ENCODE peak calls at places on chromosomes 6 and 20, in six cellular contexts. S is mesenteric fat pad; M is choroid plexus epithelial cell; Q is lung; O is activated CD8-positive, alpha-beta memory T cell treated with anti-CD3 and anti-CD28 coated beads for 48 hours; V is astrocyte of the hippocampus. R is an unnamed sample.
A peak's percentile ranks its signal among the peaks of the same experiment; 100 is the strongest.

GRCh38 chr20:33624399-33624798 is 37.7 kb upstream of the C20orf144 start:
- DNase-seq in O (no peak), Q (no peak), M (no peak), V (no peak), S (no peak), R (no peak)

GRCh38 chr20:32325706-32326506 is 32.2 kb upstream of the ASXL1 start:
- DNase-seq in Q (no peak), V (peak; percentile 58), O (no peak), S (no peak), M (peak; percentile 72), R (peak; percentile 78)

GRCh38 chr20:31698803-31699718 is 23.6 kb downstream of the BCL2L1 start:
- DNase-seq in S (no peak), V (peak; percentile 92), M (peak; percentile 98), Q (peak; percentile 79), O (no peak), R (peak; percentile 99)

GRCh38 chr6:151379933-151380847 is 11.2 kb downstream of the ZBTB2 start:
- DNase-seq in O (no peak), V (no peak), S (no peak), Q (no peak), M (no peak), R (no peak)

GRCh38 chr6:32692019-32692418 is 25.6 kb upstream of the HLA-DQB1 start:
- DNase-seq in S (no peak), M (no peak), V (peak; percentile 13), O (no peak), Q (peak; percentile 51), R (no peak)

GRCh38 chr6:52640170-52640569 is 30.7 kb upstream of the TMEM14A start:
- DNase-seq in S (no peak), O (no peak), Q (no peak), M (peak; percentile 56), V (no peak), R (no peak)

GRCh38 chr6:170021579-170021978 is 269.3 kb downstream of the DLL1 start:
- DNase-seq in M (no peak), S (peak; percentile 53), V (no peak), O (no peak), Q (no peak), R (no peak)

GRCh38 chr6:26159417-26160273 is 72.4 kb downstream of the HFE start:
- DNase-seq in M (peak; percentile 43), V (peak; percentile 65), S (no peak), O (no peak), Q (no peak), R (peak; percentile 45)

GRCh38 chr6:90003941-90004340 is 109.7 kb downstream of the GJA10 start:
- DNase-seq in M (no peak), O (no peak), S (no peak), Q (no peak), V (peak; percentile 70), R (peak; percentile 22)

GRCh38 chr20:58045579-58045978 is 182.9 kb downstream of the ANKRD60 start:
- DNase-seq in O (no peak), S (no peak), V (no peak), M (no peak), Q (peak; percentile 14), R (no peak)

GRCh38 chr20:48795732-48796131 is 32.1 kb downstream of the PREX1 start:
- DNase-seq in M (no peak), Q (no peak), O (no peak), S (no peak), V (no peak), R (no peak)

GRCh38 chr6:114049367-114049966 is 78.5 kb upstream of the HDAC2 start:
- DNase-seq in S (no peak), Q (no peak), O (no peak), V (peak; percentile 51), M (peak; percentile 45), R (no peak)

GRCh38 chr6:166112580-166112979 is 55.1 kb downstream of the TBXT start:
- DNase-seq in S (no peak), O (no peak), V (peak; percentile 93), Q (no peak), M (peak; percentile 50), R (peak; percentile 20)

GRCh38 chr6:30689022-30689865 is 1.5 kb downstream of the NRM start:
- DNase-seq in M (no peak), O (no peak), Q (no peak), S (no peak), V (no peak), R (no peak)

GRCh38 chr6:150369408-150369807 is 596 bp downstream of the IYD start:
- DNase-seq in O (no peak), V (no peak), S (no peak), M (no peak), Q (peak; percentile 7), R (no peak)

GRCh38 chr20:37564388-37565133 is 36.9 kb upstream of the BLCAP start:
- DNase-seq in Q (no peak), M (peak; percentile 31), S (peak; percentile 89), O (no peak), V (peak; percentile 70), R (peak; percentile 7)

GRCh38 chr6:52230685-52231084 is 13.6 kb downstream of the IL17F start:
- DNase-seq in M (no peak), O (no peak), S (no peak), Q (no peak), V (no peak), R (no peak)

GRCh38 chr6:129135421-129135820 is 252.5 kb downstream of the LAMA2 start:
- DNase-seq in M (no peak), V (no peak), O (no peak), S (no peak), Q (no peak), R (no peak)

GRCh38 chr20:1324598-1325172 is 4.3 kb downstream of the SDCBP2 start:
- DNase-seq in V (peak; percentile 63), M (peak; percentile 70), Q (no peak), O (no peak), S (peak; percentile 72), R (peak; percentile 87)

GRCh38 chr6:119636060-119636459 is 286.5 kb upstream of the MAN1A1 start:
- DNase-seq in O (no peak), M (no peak), V (no peak), S (no peak), Q (no peak), R (no peak)

GRCh38 chr6:126701799-126702198 is 361.9 kb downstream of the CENPW start:
- DNase-seq in M (peak; percentile 37), Q (no peak), S (no peak), V (no peak), O (no peak), R (peak; percentile 4)

GRCh38 chr6:21791066-21791465 is 197.5 kb downstream of the SOX4 start:
- DNase-seq in S (no peak), V (no peak), M (no peak), Q (no peak), O (no peak), R (no peak)

GRCh38 chr20:43915209-43916072 is 789 bp downstream of the TOX2 start:
- DNase-seq in V (peak; percentile 73), S (no peak), M (peak; percentile 41), O (no peak), Q (no peak), R (peak; percentile 49)

R was measured in iris pigment epithelial cell.